ENCODE peak calls at places on chromosomes 5 and 9, in nine cellular contexts. V, H, Y, T, C, W, X, L and B are unnamed samples.

GRCh38 chr5:42268630-42269029 is 154.6 kb upstream of the GHR start:
- DNase-seq in V (no peak), H (peak), Y (no peak), T (no peak), C (no peak), W (no peak), X (no peak), L (no peak), B (no peak)

GRCh38 chr5:124315746-124316415 is 430.6 kb downstream of the ZNF608 start:
- DNase-seq in V (no peak), H (no peak), Y (no peak), T (no peak), C (no peak), W (no peak), X (no peak), L (no peak), B (no peak)

GRCh38 chr5:150734579-150735384 is 24.0 kb downstream of the DCTN4 start:
- DNase-seq in V (no peak), H (no peak), Y (peak), T (no peak), C (no peak), W (peak), X (peak), L (peak), B (peak)

GRCh38 chr9:91896513-91897121 is 53.4 kb downstream of the ROR2 start:
- DNase-seq in V (no peak), H (no peak), Y (no peak), T (peak), C (peak), W (no peak), X (no peak), L (no peak), B (no peak)

GRCh38 chr9:114029311-114030170 is 48.6 kb downstream of the AMBP start:
- DNase-seq in V (peak), H (no peak), Y (no peak), T (peak), C (no peak), W (peak), X (no peak), L (no peak), B (no peak)

GRCh38 chr5:68115584-68115983 is 100.0 kb upstream of the PIK3R1 start:
- DNase-seq in V (no peak), H (no peak), Y (no peak), T (no peak), C (no peak), W (no peak), X (no peak), L (no peak), B (no peak)

GRCh38 chr9:79610019-79610760 is 38.4 kb downstream of the TLE4 start:
- DNase-seq in V (no peak), H (no peak), Y (no peak), T (no peak), C (peak), W (no peak), X (no peak), L (no peak), B (no peak)

GRCh38 chr5:7869474-7870136 is 657 bp downstream of the MTRR start:
- DNase-seq in V (no peak), H (peak), Y (no peak), T (no peak), C (peak), W (peak), X (no peak), L (no peak), B (no peak)

GRCh38 chr5:32942225-32942989 is 231.3 kb downstream of the NPR3 start:
- DNase-seq in V (no peak), H (peak), Y (no peak), T (no peak), C (peak), W (peak), X (peak), L (no peak), B (no peak)

GRCh38 chr9:76688471-76689238 is 75.6 kb upstream of the PCA3 start:
- DNase-seq in V (no peak), H (no peak), Y (peak), T (no peak), C (no peak), W (no peak), X (no peak), L (no peak), B (no peak)

GRCh38 chr5:175847503-175847902 is 23.9 kb upstream of the CPLX2 start:
- DNase-seq in V (no peak), H (no peak), Y (no peak), T (no peak), C (no peak), W (peak), X (peak), L (no peak), B (no peak)

GRCh38 chr9:19117039-19117716 is 10.1 kb downstream of the PLIN2 start:
- DNase-seq in V (no peak), H (no peak), Y (no peak), T (no peak), C (no peak), W (no peak), X (no peak), L (no peak), B (no peak)

GRCh38 chr5:37975531-37975930 is 135.7 kb upstream of the GDNF start:
- DNase-seq in V (no peak), H (no peak), Y (no peak), T (no peak), C (no peak), W (no peak), X (no peak), L (no peak), B (no peak)

GRCh38 chr5:117812866-117813265 is 1175.5 kb downstream of the DTWD2 start:
- DNase-seq in V (no peak), H (no peak), Y (no peak), T (no peak), C (no peak), W (no peak), X (no peak), L (no peak), B (no peak)

GRCh38 chr9:18361621-18362020 is 112.3 kb upstream of the ADAMTSL1 start:
- DNase-seq in V (no peak), H (no peak), Y (no peak), T (no peak), C (no peak), W (no peak), X (no peak), L (no peak), B (no peak)

GRCh38 chr9:110255417-110256141 is 728 bp downstream of the TXN start:
- DNase-seq in V (peak), H (peak), Y (peak), T (peak), C (peak), W (peak), X (no peak), L (no peak), B (no peak)

GRCh38 chr9:114465906-114466900 is 39.1 kb downstream of the WHRN start:
- DNase-seq in V (peak), H (no peak), Y (no peak), T (no peak), C (no peak), W (no peak), X (no peak), L (no peak), B (no peak)

GRCh38 chr5:88544616-88545150 is 276.0 kb upstream of the TMEM161B start:
- DNase-seq in V (no peak), H (no peak), Y (no peak), T (no peak), C (no peak), W (no peak), X (no peak), L (no peak), B (no peak)

GRCh38 chr9:33813712-33814641 is 3.0 kb upstream of the UBE2R2 start:
- DNase-seq in V (no peak), H (peak), Y (no peak), T (no peak), C (peak), W (peak), X (peak), L (no peak), B (peak)

GRCh38 chr5:181207214-181207959 is 2.4 kb upstream of the TRIM7 start:
- DNase-seq in V (no peak), H (peak), Y (peak), T (peak), C (peak), W (no peak), X (no peak), L (no peak), B (no peak)

GRCh38 chr9:14358523-14358922 is 44.6 kb upstream of the NFIB start:
- DNase-seq in V (no peak), H (no peak), Y (no peak), T (no peak), C (no peak), W (no peak), X (no peak), L (no peak), B (no peak)

GRCh38 chr5:95861221-95861857 is 38.8 kb upstream of the GLRX start:
- DNase-seq in V (peak), H (no peak), Y (no peak), T (no peak), C (no peak), W (no peak), X (peak), L (no peak), B (no peak)

GRCh38 chr9:1729631-1730030 is 285.5 kb upstream of the SMARCA2 start:
- DNase-seq in V (no peak), H (no peak), Y (no peak), T (no peak), C (no peak), W (no peak), X (no peak), L (no peak), B (no peak)

GRCh38 chr5:63401434-63402046 is 560.7 kb downstream of the HTR1A start:
- DNase-seq in V (no peak), H (peak), Y (no peak), T (peak), C (peak), W (peak), X (peak), L (peak), B (peak)

GRCh38 chr5:151326276-151326675 is 21.1 kb downstream of the SLC36A2 start:
- DNase-seq in V (no peak), H (no peak), Y (no peak), T (no peak), C (no peak), W (no peak), X (no peak), L (no peak), B (no peak)

GRCh38 chr5:105630803-105631202 is 2039.9 kb downstream of the EFNA5 start:
- DNase-seq in V (no peak), H (peak), Y (no peak), T (no peak), C (no peak), W (no peak), X (no peak), L (no peak), B (no peak)

GRCh38 chr9:114518599-114519022 is 13.3 kb upstream of the WHRN start:
- DNase-seq in V (no peak), H (peak), Y (no peak), T (no peak), C (no peak), W (peak), X (no peak), L (no peak), B (no peak)

GRCh38 chr5:6504677-6505414 is 56.2 kb downstream of the UBE2QL1 start:
- DNase-seq in V (peak), H (no peak), Y (no peak), T (no peak), C (no peak), W (no peak), X (no peak), L (no peak), B (no peak)

GRCh38 chr9:137423810-137424291 is 658 bp downstream of the NOXA1 start:
- DNase-seq in V (no peak), H (no peak), Y (no peak), T (peak), C (peak), W (no peak), X (no peak), L (no peak), B (no peak)

GRCh38 chr5:58262226-58262625 is 197.7 kb downstream of the PLK2 start:
- DNase-seq in V (no peak), H (no peak), Y (no peak), T (no peak), C (no peak), W (no peak), X (no peak), L (no peak), B (no peak)